ENCODE peak calls at places on chromosomes 2 and 18, in seven cellular contexts. O, G, B, N, E, Q and H are unnamed samples.
A peak's percentile ranks its signal among the peaks of the same experiment; 100 is the strongest.

GRCh38 chr2:204129591-204130270 is 193.2 kb downstream of the ICOS start:
- DNase-seq in G (no peak), E (no peak), Q (no peak), B (no peak), O (no peak), N (no peak), H (no peak)

GRCh38 chr18:55637204-55637603 is 49.2 kb upstream of the TCF4 start:
- DNase-seq in O (no peak), G (no peak), B (no peak), E (no peak), N (no peak), Q (no peak), H (no peak)

GRCh38 chr2:47321411-47322031 is 81.4 kb upstream of the MSH2 start:
- DNase-seq in O (no peak), G (no peak), B (no peak), Q (no peak), N (peak; percentile 42), E (no peak), H (no peak)

GRCh38 chr2:138307099-138307498 is 194.5 kb upstream of the SPOPL start:
- DNase-seq in Q (no peak), B (no peak), N (no peak), O (no peak), G (no peak), E (no peak), H (no peak)

GRCh38 chr2:240589850-240590525 is 3.5 kb downstream of the CAPN10 start:
- DNase-seq in B (no peak), G (no peak), O (no peak), E (no peak), Q (no peak), N (peak; percentile 64), H (no peak)

GRCh38 chr2:24262571-24262970 is 87.7 kb downstream of the FAM228A start:
- DNase-seq in G (no peak), E (no peak), Q (no peak), N (no peak), B (no peak), O (no peak), H (no peak)

GRCh38 chr18:7941533-7941932 is 374.4 kb downstream of the PTPRM start:
- DNase-seq in Q (no peak), B (no peak), N (no peak), E (peak; percentile 83), O (no peak), G (no peak), H (no peak)

GRCh38 chr18:13616525-13617035 is 109.8 kb downstream of the FAM210A start:
- DNase-seq in G (peak; percentile 77), E (no peak), B (peak; percentile 41), O (no peak), N (peak; percentile 73), Q (no peak), H (no peak)

GRCh38 chr2:113202305-113203216 is 28.8 kb downstream of the PSD4 start:
- DNase-seq in O (no peak), Q (no peak), N (peak; percentile 78), E (no peak), B (no peak), G (no peak), H (no peak)

GRCh38 chr2:178419123-178419522 is 31.9 kb downstream of the PRKRA start:
- DNase-seq in B (no peak), G (no peak), E (peak; percentile 22), Q (peak; percentile 39), O (no peak), N (no peak), H (no peak)

GRCh38 chr2:69685321-69686048 is 41.9 kb upstream of the AAK1 start:
- DNase-seq in O (no peak), N (no peak), B (no peak), Q (no peak), G (no peak), E (peak; percentile 44), H (no peak)

GRCh38 chr2:209501579-209501978 is 77.7 kb downstream of the MAP2 start:
- DNase-seq in Q (no peak), O (no peak), E (no peak), B (no peak), N (no peak), G (no peak), H (no peak)

GRCh38 chr18:47949197-47949596 is 18.7 kb upstream of the SMAD2 start:
- DNase-seq in B (no peak), N (no peak), Q (no peak), O (no peak), G (no peak), E (no peak), H (no peak)

GRCh38 chr18:58863539-58864145 is 1.0 kb upstream of the ZNF532 start:
- DNase-seq in B (peak; percentile 64), Q (no peak), N (peak; percentile 89), O (peak; percentile 20), E (peak; percentile 44), G (no peak), H (peak; percentile 35)
- TF ChIP-seq POLR2A in B (no peak), Q (no peak), N (no peak), O (no peak), E (peak; percentile 32), G (no peak), H (peak; percentile 8)

DNA sequence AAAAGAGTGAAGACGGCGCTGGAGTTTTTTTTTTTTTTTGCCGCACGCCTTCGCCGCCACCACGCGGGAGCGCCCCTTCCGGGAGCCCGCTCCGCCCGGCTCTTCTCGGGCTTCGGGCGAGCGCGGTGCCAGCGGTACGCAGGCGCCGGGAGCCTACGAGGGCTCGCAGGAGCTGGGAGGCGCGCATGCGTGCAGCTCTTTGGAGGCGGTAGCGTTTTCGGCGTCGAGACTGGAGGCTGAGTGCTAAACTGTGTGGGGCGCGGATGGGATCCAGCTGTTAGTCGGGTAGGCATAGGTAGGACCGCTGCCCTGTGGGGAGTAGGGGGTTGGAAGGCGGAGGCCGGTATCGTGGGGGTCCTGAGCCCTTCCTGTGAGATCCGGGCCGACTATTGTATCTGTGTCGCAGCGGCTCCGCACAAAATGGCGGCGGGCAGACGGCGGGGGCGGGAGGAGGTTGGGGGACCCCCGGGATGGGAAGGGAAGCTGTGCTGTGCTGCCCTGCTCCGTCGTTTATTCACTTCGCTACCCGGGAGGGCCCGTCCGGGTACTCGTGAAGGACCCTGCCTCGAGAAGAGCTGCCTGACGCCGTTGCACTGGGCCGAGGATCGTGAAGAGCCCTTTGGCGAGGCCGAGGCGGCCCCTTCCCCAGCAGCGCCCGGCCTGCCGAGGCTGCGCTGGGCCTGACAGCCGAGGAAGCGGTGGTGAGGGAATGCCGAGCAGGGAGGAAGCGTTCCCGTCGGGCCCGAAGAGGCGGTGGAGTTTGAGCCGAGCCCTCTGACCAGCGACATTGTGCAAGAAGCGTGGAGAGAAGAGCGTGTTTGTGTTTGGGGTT is at the start of gene ZNF638:
- DNase-seq in N (peak; percentile 98), G (peak; percentile 92), Q (peak; percentile 97), O (peak; percentile 91), B (peak; percentile 85), E (peak; percentile 94), H (peak; percentile 91)
- TF ChIP-seq POLR2A in N (peak; percentile 14), G (peak; percentile 95), Q (peak; percentile 94), O (peak; percentile 92), B (peak; percentile 84), E (peak; percentile 90), H (peak; percentile 88)

DNA sequence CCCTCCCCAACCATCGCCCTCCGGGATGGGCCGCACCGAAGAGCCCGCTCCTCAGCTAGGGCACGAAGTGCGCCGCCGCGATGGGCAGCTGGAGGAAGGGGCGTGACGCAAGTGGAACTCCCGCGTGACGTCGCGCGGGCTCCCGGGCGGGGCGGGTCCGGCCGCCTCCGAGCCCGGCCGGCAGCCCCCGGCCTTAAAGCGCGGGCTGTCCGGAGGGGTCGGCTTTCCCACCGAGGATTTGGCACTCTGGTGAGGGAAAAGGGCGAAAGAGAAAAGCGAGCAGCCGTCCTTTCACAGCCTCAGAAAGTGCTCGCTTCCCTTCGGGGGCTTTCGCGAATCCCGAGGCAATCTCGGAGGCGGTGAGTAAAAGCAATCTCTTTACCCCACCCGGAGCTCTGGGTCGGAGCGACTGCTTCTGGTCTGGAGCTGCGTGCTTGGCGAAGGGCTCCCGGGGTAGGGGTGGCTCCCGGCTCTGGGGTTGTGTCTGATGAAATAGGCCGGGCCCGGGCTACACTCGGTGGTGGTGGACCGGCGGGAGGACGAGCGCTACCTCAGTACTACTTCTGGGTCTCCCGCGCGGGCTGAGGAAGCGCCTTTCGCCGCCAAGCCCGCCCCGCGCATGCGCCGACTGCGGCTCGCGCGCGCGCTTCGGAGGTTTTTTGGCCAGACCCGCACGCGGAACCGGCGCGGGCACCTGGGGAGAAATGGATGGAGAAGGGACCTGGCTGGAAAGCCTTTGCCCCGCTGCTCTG is at the start of gene RBBP8:
- DNase-seq in G (peak; percentile 94), E (peak; percentile 83), Q (peak; percentile 89), O (peak; percentile 76), N (peak; percentile 97), B (peak; percentile 81), H (peak; percentile 51)
- TF ChIP-seq POLR2A in G (peak; percentile 63), E (peak; percentile 87), Q (peak; percentile 92), O (peak; percentile 54), N (no peak), B (peak; percentile 81), H (peak; percentile 88)

GRCh38 chr2:29097569-29097968 is 17.6 kb upstream of the CLIP4 start:
- DNase-seq in N (no peak), O (no peak), Q (no peak), G (no peak), E (no peak), B (no peak), H (no peak)
- TF ChIP-seq POLR2A in N (no peak), O (no peak), Q (no peak), G (no peak), E (no peak), B (no peak), H (no peak)

DNA sequence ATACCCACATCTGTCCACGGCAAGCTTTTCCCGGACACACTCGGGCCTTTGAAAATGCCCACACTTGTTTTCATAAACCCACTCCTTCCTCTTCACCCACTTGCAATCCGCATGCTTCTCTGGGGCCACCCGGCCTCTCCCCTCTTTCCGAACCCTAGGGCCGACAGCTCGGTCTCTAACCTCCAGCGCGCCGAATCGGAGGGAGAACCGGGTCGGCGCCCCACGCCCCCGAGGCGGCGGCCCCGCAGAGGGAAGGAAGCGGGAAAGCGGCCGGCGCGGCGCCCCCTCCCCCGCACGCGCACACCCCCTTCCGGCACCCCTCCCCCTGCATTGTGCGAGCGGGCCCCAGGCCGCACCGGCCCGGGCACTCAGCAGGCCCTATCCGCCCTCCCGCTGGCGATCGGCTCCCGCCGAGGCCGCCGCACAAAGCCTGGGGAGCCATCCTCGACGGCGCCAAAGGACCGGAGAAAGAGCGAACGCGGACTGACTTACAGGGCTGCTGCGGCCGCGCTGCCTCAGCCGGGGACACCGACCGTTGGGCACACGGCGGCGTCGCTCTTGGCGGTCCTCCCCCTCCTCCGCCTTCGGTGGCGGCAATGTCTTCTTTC is 435 bp downstream of the PUM2 start:
- DNase-seq in G (no peak), O (peak; percentile 40), N (peak; percentile 93), E (no peak), Q (peak; percentile 80), B (peak; percentile 57), H (peak; percentile 40)
- TF ChIP-seq POLR2A in G (no peak), O (no peak), N (no peak), E (peak; percentile 34), Q (peak; percentile 71), B (no peak), H (peak; percentile 38)